ENCODE peak calls at places on chromosome 3, in ten cellular contexts. One of them, this sample, is unnamed.

GRCh38 chr3:114624676-114625181 is 330.9 kb downstream of the TIGIT start:
- DNase-seq in lower lobe of right lung: peak
- DNase-seq in CD8-positive, alpha-beta T cell: no peak
- DNase-seq in psoas muscle: peak
- DNase-seq in breast epithelium: peak
- DNase-seq in MM.1S: no peak
- DNase-seq in lower leg skin: peak
- DNase-seq in IMR-90: peak
- DNase-seq in keratinocyte: no peak
- DNase-seq in HFF-Myc: peak
- DNase-seq in this sample: peak

GRCh38 chr3:12744326-12744725 is 14.7 kb downstream of the TMEM40 start:
- DNase-seq in lower lobe of right lung: no peak
- DNase-seq in CD8-positive, alpha-beta T cell: no peak
- DNase-seq in psoas muscle: no peak
- DNase-seq in breast epithelium: no peak
- DNase-seq in MM.1S: no peak
- DNase-seq in lower leg skin: no peak
- DNase-seq in IMR-90: no peak
- DNase-seq in keratinocyte: no peak
- DNase-seq in HFF-Myc: no peak
- DNase-seq in this sample: no peak

GRCh38 chr3:101836907-101837598 is 12.3 kb upstream of the NFKBIZ start:
- DNase-seq in lower lobe of right lung: no peak
- DNase-seq in CD8-positive, alpha-beta T cell: no peak
- DNase-seq in psoas muscle: no peak
- DNase-seq in breast epithelium: no peak
- DNase-seq in MM.1S: no peak
- DNase-seq in lower leg skin: no peak
- DNase-seq in IMR-90: peak
- DNase-seq in keratinocyte: no peak
- DNase-seq in HFF-Myc: peak
- DNase-seq in this sample: no peak

GRCh38 chr3:177932750-177933660 is 603.2 kb upstream of the KCNMB2 start:
- DNase-seq in lower lobe of right lung: no peak
- DNase-seq in CD8-positive, alpha-beta T cell: no peak
- DNase-seq in psoas muscle: no peak
- DNase-seq in breast epithelium: no peak
- DNase-seq in MM.1S: no peak
- DNase-seq in lower leg skin: no peak
- DNase-seq in IMR-90: peak
- DNase-seq in keratinocyte: no peak
- DNase-seq in HFF-Myc: no peak
- DNase-seq in this sample: no peak

GRCh38 chr3:99023590-99024192 is 122.2 kb upstream of the DCBLD2 start:
- DNase-seq in lower lobe of right lung: no peak
- DNase-seq in CD8-positive, alpha-beta T cell: no peak
- DNase-seq in psoas muscle: no peak
- DNase-seq in breast epithelium: no peak
- DNase-seq in MM.1S: peak
- DNase-seq in lower leg skin: no peak
- DNase-seq in IMR-90: peak
- DNase-seq in keratinocyte: no peak
- DNase-seq in HFF-Myc: peak
- DNase-seq in this sample: no peak

GRCh38 chr3:27544372-27544865 is 60.2 kb upstream of the SLC4A7 start:
- DNase-seq in lower lobe of right lung: no peak
- DNase-seq in CD8-positive, alpha-beta T cell: no peak
- DNase-seq in psoas muscle: no peak
- DNase-seq in breast epithelium: no peak
- DNase-seq in MM.1S: no peak
- DNase-seq in lower leg skin: peak
- DNase-seq in IMR-90: peak
- DNase-seq in keratinocyte: peak
- DNase-seq in HFF-Myc: no peak
- DNase-seq in this sample: no peak

GRCh38 chr3:50350213-50350526 is 405 bp downstream of the NPRL2 start:
- DNase-seq in lower lobe of right lung: no peak
- DNase-seq in CD8-positive, alpha-beta T cell: no peak
- DNase-seq in psoas muscle: no peak
- DNase-seq in breast epithelium: no peak
- DNase-seq in MM.1S: no peak
- DNase-seq in lower leg skin: no peak
- DNase-seq in IMR-90: no peak
- DNase-seq in keratinocyte: no peak
- DNase-seq in HFF-Myc: no peak
- DNase-seq in this sample: no peak

GRCh38 chr3:149657458-149657795 is 398 bp downstream of the WWTR1 start:
- DNase-seq in lower lobe of right lung: peak
- DNase-seq in CD8-positive, alpha-beta T cell: peak
- DNase-seq in psoas muscle: peak
- DNase-seq in breast epithelium: peak
- DNase-seq in MM.1S: no peak
- DNase-seq in lower leg skin: no peak
- DNase-seq in IMR-90: peak
- DNase-seq in keratinocyte: no peak
- DNase-seq in HFF-Myc: no peak
- DNase-seq in this sample: no peak

GRCh38 chr3:24069045-24069444 is 124.0 kb downstream of the NR1D2 start:
- DNase-seq in lower lobe of right lung: no peak
- DNase-seq in CD8-positive, alpha-beta T cell: no peak
- DNase-seq in psoas muscle: no peak
- DNase-seq in breast epithelium: no peak
- DNase-seq in MM.1S: no peak
- DNase-seq in lower leg skin: no peak
- DNase-seq in IMR-90: no peak
- DNase-seq in keratinocyte: no peak
- DNase-seq in HFF-Myc: no peak
- DNase-seq in this sample: no peak

GRCh38 chr3:143998266-143998665 is 26.6 kb downstream of the DIPK2A start:
- DNase-seq in lower lobe of right lung: no peak
- DNase-seq in CD8-positive, alpha-beta T cell: no peak
- DNase-seq in psoas muscle: no peak
- DNase-seq in breast epithelium: no peak
- DNase-seq in MM.1S: no peak
- DNase-seq in lower leg skin: no peak
- DNase-seq in IMR-90: peak
- DNase-seq in keratinocyte: no peak
- DNase-seq in HFF-Myc: no peak
- DNase-seq in this sample: no peak

GRCh38 chr3:143971367-143972154 is at the start of gene DIPK2A:
- DNase-seq in lower lobe of right lung: peak
- DNase-seq in CD8-positive, alpha-beta T cell: peak
- DNase-seq in psoas muscle: peak
- DNase-seq in breast epithelium: peak
- DNase-seq in MM.1S: peak
- DNase-seq in lower leg skin: peak
- DNase-seq in IMR-90: peak
- DNase-seq in keratinocyte: peak
- DNase-seq in HFF-Myc: peak
- DNase-seq in this sample: peak

GRCh38 chr3:55884491-55885285 is 397.6 kb upstream of the WNT5A start:
- DNase-seq in lower lobe of right lung: no peak
- DNase-seq in CD8-positive, alpha-beta T cell: no peak
- DNase-seq in psoas muscle: no peak
- DNase-seq in breast epithelium: no peak
- DNase-seq in MM.1S: no peak
- DNase-seq in lower leg skin: no peak
- DNase-seq in IMR-90: peak
- DNase-seq in keratinocyte: peak
- DNase-seq in HFF-Myc: no peak
- DNase-seq in this sample: no peak
- TF ChIP-seq CTCF in lower lobe of right lung: no peak
- TF ChIP-seq CTCF in CD8-positive, alpha-beta T cell: no peak
- TF ChIP-seq CTCF in psoas muscle: no peak
- TF ChIP-seq CTCF in breast epithelium: no peak
- TF ChIP-seq CTCF in MM.1S: no peak
- TF ChIP-seq CTCF in lower leg skin: no peak
- TF ChIP-seq CTCF in IMR-90: no peak
- TF ChIP-seq CTCF in keratinocyte: no peak
- TF ChIP-seq CTCF in HFF-Myc: no peak
- TF ChIP-seq CTCF in this sample: no peak

GRCh38 chr3:127012091-127012490 is 29.2 kb downstream of the PLXNA1 start:
- DNase-seq in lower lobe of right lung: no peak
- DNase-seq in CD8-positive, alpha-beta T cell: no peak
- DNase-seq in psoas muscle: no peak
- DNase-seq in breast epithelium: no peak
- DNase-seq in MM.1S: no peak
- DNase-seq in lower leg skin: no peak
- DNase-seq in IMR-90: peak
- DNase-seq in keratinocyte: no peak
- DNase-seq in HFF-Myc: no peak
- DNase-seq in this sample: no peak
- H3K4me3 ChIP-seq in lower lobe of right lung: no peak
- H3K4me3 ChIP-seq in CD8-positive, alpha-beta T cell: no peak
- H3K4me3 ChIP-seq in psoas muscle: no peak
- H3K4me3 ChIP-seq in breast epithelium: no peak
- H3K4me3 ChIP-seq in MM.1S: no peak
- H3K4me3 ChIP-seq in lower leg skin: no peak
- H3K4me3 ChIP-seq in IMR-90: no peak
- H3K4me3 ChIP-seq in keratinocyte: no peak
- H3K4me3 ChIP-seq in HFF-Myc: no peak
- H3K4me3 ChIP-seq in this sample: no peak

DNA sequence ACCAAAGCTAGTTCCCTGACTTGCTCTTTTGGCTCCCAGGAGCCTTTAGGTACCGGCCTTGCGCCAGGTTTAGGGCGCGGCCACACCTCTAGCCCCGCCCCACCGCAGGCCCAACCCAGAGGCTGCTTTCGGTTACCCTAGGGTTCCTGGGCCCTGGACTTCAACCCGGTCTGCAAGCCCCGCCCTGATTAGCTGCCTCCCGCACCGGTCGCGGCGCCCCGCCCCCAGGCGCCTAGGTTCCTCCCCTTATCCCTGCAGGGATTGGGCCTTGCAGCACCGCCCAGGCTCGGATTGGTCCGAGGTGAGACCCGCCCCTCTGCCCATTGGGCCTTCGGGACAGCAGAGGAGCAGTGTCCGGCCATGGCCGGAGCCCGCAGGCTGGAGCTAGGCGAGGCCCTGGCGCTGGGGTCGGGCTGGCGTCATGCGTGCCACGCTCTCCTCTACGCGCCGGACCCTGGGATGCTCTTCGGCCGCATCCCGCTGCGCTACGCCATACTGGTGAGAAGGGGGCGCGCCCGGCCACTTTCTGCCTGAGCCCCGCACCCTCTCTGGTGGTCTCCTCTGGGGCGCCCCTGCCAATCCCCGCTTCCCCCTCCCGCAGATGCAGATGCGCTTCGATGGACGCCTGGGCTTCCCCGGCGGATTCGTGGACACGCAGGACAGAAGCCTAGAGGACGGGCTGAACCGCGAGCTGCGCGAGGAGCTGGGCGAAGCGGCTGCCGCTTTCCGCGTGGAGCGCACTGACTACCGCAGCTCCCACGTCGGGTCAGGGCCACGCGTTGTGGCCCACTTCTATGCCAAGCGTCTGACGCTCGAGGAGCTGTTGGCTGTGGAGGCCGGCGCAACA is at the start of gene NUDT16:
- DNase-seq in lower lobe of right lung: peak
- DNase-seq in CD8-positive, alpha-beta T cell: peak
- DNase-seq in psoas muscle: peak
- DNase-seq in breast epithelium: peak
- DNase-seq in MM.1S: peak
- DNase-seq in lower leg skin: peak
- DNase-seq in IMR-90: peak
- DNase-seq in keratinocyte: peak
- DNase-seq in HFF-Myc: peak
- DNase-seq in this sample: peak
- TF ChIP-seq CTCF in lower lobe of right lung: no peak
- TF ChIP-seq CTCF in CD8-positive, alpha-beta T cell: no peak
- TF ChIP-seq CTCF in psoas muscle: no peak
- TF ChIP-seq CTCF in breast epithelium: no peak
- TF ChIP-seq CTCF in MM.1S: no peak
- TF ChIP-seq CTCF in lower leg skin: no peak
- TF ChIP-seq CTCF in IMR-90: no peak
- TF ChIP-seq CTCF in keratinocyte: no peak
- TF ChIP-seq CTCF in HFF-Myc: no peak
- TF ChIP-seq CTCF in this sample: peak

GRCh38 chr3:146542179-146542578 is 2.2 kb downstream of the PLSCR1 start:
- DNase-seq in lower lobe of right lung: no peak
- DNase-seq in CD8-positive, alpha-beta T cell: no peak
- DNase-seq in psoas muscle: no peak
- DNase-seq in breast epithelium: no peak
- DNase-seq in MM.1S: no peak
- DNase-seq in lower leg skin: no peak
- DNase-seq in IMR-90: peak
- DNase-seq in keratinocyte: no peak
- DNase-seq in HFF-Myc: no peak
- DNase-seq in this sample: no peak
- H3K4me3 ChIP-seq in lower lobe of right lung: peak
- H3K4me3 ChIP-seq in CD8-positive, alpha-beta T cell: no peak
- H3K4me3 ChIP-seq in psoas muscle: peak
- H3K4me3 ChIP-seq in breast epithelium: peak
- H3K4me3 ChIP-seq in MM.1S: no peak
- H3K4me3 ChIP-seq in lower leg skin: no peak
- H3K4me3 ChIP-seq in IMR-90: no peak
- H3K4me3 ChIP-seq in keratinocyte: peak
- H3K4me3 ChIP-seq in HFF-Myc: peak
- H3K4me3 ChIP-seq in this sample: peak

GRCh38 chr3:181178991-181179390 is 189.5 kb upstream of the DNAJC19 start:
- DNase-seq in lower lobe of right lung: no peak
- DNase-seq in CD8-positive, alpha-beta T cell: no peak
- DNase-seq in psoas muscle: no peak
- DNase-seq in breast epithelium: no peak
- DNase-seq in MM.1S: no peak
- DNase-seq in lower leg skin: no peak
- DNase-seq in IMR-90: no peak
- DNase-seq in keratinocyte: no peak
- DNase-seq in HFF-Myc: no peak
- DNase-seq in this sample: no peak

GRCh38 chr3:181173227-181173626 is 183.7 kb upstream of the DNAJC19 start:
- DNase-seq in lower lobe of right lung: no peak
- DNase-seq in CD8-positive, alpha-beta T cell: no peak
- DNase-seq in psoas muscle: no peak
- DNase-seq in breast epithelium: no peak
- DNase-seq in MM.1S: no peak
- DNase-seq in lower leg skin: no peak
- DNase-seq in IMR-90: no peak
- DNase-seq in keratinocyte: no peak
- DNase-seq in HFF-Myc: no peak
- DNase-seq in this sample: no peak

GRCh38 chr3:181176610-181177009 is 187.1 kb upstream of the DNAJC19 start:
- DNase-seq in lower lobe of right lung: peak
- DNase-seq in CD8-positive, alpha-beta T cell: peak
- DNase-seq in psoas muscle: peak
- DNase-seq in breast epithelium: peak
- DNase-seq in MM.1S: peak
- DNase-seq in lower leg skin: no peak
- DNase-seq in IMR-90: peak
- DNase-seq in keratinocyte: no peak
- DNase-seq in HFF-Myc: no peak
- DNase-seq in this sample: peak
- TF ChIP-seq CTCF in lower lobe of right lung: peak
- TF ChIP-seq CTCF in CD8-positive, alpha-beta T cell: no peak
- TF ChIP-seq CTCF in psoas muscle: peak
- TF ChIP-seq CTCF in breast epithelium: no peak
- TF ChIP-seq CTCF in MM.1S: peak
- TF ChIP-seq CTCF in lower leg skin: no peak
- TF ChIP-seq CTCF in IMR-90: peak
- TF ChIP-seq CTCF in keratinocyte: peak
- TF ChIP-seq CTCF in HFF-Myc: peak
- TF ChIP-seq CTCF in this sample: peak

GRCh38 chr3:94647131-94647530 is 584.3 kb downstream of the NSUN3 start:
- DNase-seq in lower lobe of right lung: no peak
- DNase-seq in CD8-positive, alpha-beta T cell: no peak
- DNase-seq in psoas muscle: no peak
- DNase-seq in breast epithelium: no peak
- DNase-seq in MM.1S: no peak
- DNase-seq in lower leg skin: no peak
- DNase-seq in IMR-90: no peak
- DNase-seq in keratinocyte: no peak
- DNase-seq in HFF-Myc: no peak
- DNase-seq in this sample: no peak
- H3K4me3 ChIP-seq in lower lobe of right lung: no peak
- H3K4me3 ChIP-seq in CD8-positive, alpha-beta T cell: no peak
- H3K4me3 ChIP-seq in psoas muscle: no peak
- H3K4me3 ChIP-seq in breast epithelium: no peak
- H3K4me3 ChIP-seq in MM.1S: no peak
- H3K4me3 ChIP-seq in lower leg skin: no peak
- H3K4me3 ChIP-seq in IMR-90: no peak
- H3K4me3 ChIP-seq in keratinocyte: no peak
- H3K4me3 ChIP-seq in HFF-Myc: no peak
- H3K4me3 ChIP-seq in this sample: no peak

This sample was measured in dorsolateral prefrontal cortex.